ENCODE peak calls at places on chromosomes 7 and 10, in four cellular contexts. J is WTC11, T is GM12878, F is SK-N-SH. V is an unnamed sample.

GRCh38 chr7:14835399-14835798 is 67.2 kb downstream of the DGKB start:
- DNase-seq in J (no peak), T (no peak), F (no peak), V (no peak)

GRCh38 chr10:62426086-62426485 is 51.9 kb downstream of the ZNF365 start:
- DNase-seq in J (no peak), T (no peak), F (no peak), V (no peak)

GRCh38 chr10:61325183-61325582 is 128.0 kb downstream of the TMEM26 start:
- DNase-seq in J (no peak), T (no peak), F (no peak), V (no peak)

GRCh38 chr10:64863836-64864235 is 1342.6 kb downstream of the REEP3 start:
- DNase-seq in J (no peak), T (no peak), F (peak; percentile 28), V (no peak)

GRCh38 chr7:2165239-2165609 is 67.5 kb downstream of the MAD1L1 start:
- DNase-seq in J (no peak), T (no peak), F (peak; percentile 25), V (peak; percentile 81)

GRCh38 chr10:43120948-43121290 is 17.3 kb upstream of the CSGALNACT2 start:
- DNase-seq in J (no peak), T (peak; percentile 56), F (no peak), V (no peak)

GRCh38 chr10:69634759-69635425 is 4.8 kb downstream of the FAM241B start:
- DNase-seq in J (no peak), T (no peak), F (no peak), V (no peak)

GRCh38 chr7:157445246-157445955 is 108.6 kb downstream of the DNAJB6 start:
- DNase-seq in J (no peak), T (no peak), F (no peak), V (no peak)

GRCh38 chr7:41169307-41169706 is 533.6 kb downstream of the INHBA start:
- DNase-seq in J (no peak), T (no peak), F (no peak), V (no peak)

GRCh38 chr10:114276066-114276465 is 37.0 kb downstream of the VWA2 start:
- DNase-seq in J (no peak), T (no peak), F (no peak), V (no peak)

GRCh38 chr7:155553871-155554270 is 7.5 kb upstream of the CNPY1 start:
- DNase-seq in J (no peak), T (no peak), F (no peak), V (no peak)

GRCh38 chr10:50574932-50575331 is 48.8 kb downstream of the SGMS1 start:
- DNase-seq in J (no peak), T (no peak), F (no peak), V (no peak)

GRCh38 chr10:50577681-50578350 is 45.9 kb downstream of the SGMS1 start:
- DNase-seq in J (no peak), T (no peak), F (no peak), V (peak; percentile 72)

GRCh38 chr10:50576995-50577394 is 46.8 kb downstream of the SGMS1 start:
- DNase-seq in J (no peak), T (no peak), F (no peak), V (peak; percentile 56)

GRCh38 chr10:50575477-50576244 is 48.1 kb downstream of the SGMS1 start:
- DNase-seq in J (no peak), T (no peak), F (no peak), V (no peak)

GRCh38 chr10:50576245-50576815 is 47.4 kb downstream of the SGMS1 start:
- DNase-seq in J (no peak), T (no peak), F (no peak), V (no peak)
- TF ChIP-seq USF1 in J (no peak), T (no peak), F (no peak), V (no peak)

DNA sequence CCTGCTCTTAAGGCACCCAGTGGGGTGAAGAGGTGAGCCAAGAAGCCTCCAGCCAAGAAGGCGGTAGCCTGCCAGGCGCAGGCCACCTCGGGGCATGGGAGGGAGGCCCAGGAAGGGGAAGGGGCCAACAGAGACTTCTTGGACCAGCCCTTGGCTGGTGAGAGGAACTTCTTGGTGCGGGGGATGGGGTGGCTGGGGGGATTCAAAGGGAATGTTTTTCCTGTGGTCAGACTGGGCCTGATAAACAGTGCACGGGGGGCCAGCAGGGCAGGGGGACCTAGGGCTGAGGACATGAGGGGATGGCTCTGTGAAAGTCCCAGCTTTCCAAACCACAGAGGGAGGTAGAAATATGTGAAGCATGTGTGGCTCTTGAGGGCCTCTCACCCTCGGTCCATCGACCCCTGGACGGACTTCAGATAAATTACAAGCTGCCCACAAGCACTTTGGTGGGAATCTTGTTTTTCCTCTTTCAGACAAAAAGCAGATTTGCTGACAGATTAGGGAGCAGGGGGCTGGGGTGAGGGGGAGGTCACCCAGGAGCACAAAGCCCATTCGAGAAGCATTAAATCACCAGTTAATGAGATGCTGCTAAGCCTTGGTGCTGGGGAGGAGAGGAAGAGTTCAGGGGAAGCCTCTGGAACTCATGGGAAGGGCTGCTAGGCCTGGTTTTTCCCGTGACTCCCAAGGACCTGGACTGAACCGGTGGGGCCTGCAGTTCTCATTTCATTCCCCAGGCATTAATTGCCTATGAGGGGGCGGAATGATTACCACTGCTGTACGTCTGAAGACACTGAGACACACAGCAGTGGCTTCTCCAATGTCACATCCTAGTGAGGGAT is 11.3 kb downstream of the CRYGN start:
- DNase-seq in J (no peak), T (no peak), F (peak; percentile 72), V (no peak)
- TF ChIP-seq USF1 in J (no peak), T (no peak), F (no peak), V (no peak)

GRCh38 chr10:13143761-13144160 is 17.6 kb upstream of the MCM10 start:
- DNase-seq in J (no peak), T (no peak), F (no peak), V (no peak)

GRCh38 chr10:13136651-13137050 is 24.7 kb upstream of the MCM10 start:
- DNase-seq in J (no peak), T (no peak), F (no peak), V (no peak)

GRCh38 chr10:13139671-13140070 is 21.7 kb upstream of the MCM10 start:
- DNase-seq in J (no peak), T (no peak), F (no peak), V (no peak)

GRCh38 chr10:13140627-13141190 is 20.6 kb upstream of the MCM10 start:
- DNase-seq in J (no peak), T (no peak), F (no peak), V (no peak)

DNA sequence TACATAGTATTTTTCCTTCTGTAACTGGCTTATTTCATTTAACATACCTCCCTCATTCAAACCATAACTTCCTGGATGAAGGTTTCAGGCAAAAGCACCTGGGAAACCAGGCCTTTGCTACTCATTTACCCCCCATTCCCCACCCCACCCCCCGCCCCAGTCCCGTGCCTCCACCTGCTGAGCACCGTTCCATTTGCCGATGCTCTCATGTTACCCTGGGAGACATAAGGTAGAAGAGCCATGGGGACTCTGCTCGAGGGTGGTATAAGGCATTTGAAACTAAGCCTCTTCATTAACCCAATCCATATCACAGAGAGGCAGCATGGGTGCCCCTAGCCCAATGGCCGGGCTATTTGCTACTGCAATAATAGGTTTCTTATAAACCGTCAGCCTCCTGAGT is 22.2 kb upstream of the MCM10 start:
- DNase-seq in J (no peak), T (no peak), F (no peak), V (no peak)
- TF ChIP-seq USF1 in J (no peak), T (no peak), F (no peak), V (no peak)

GRCh38 chr10:25113231-25114035 is 61.4 kb upstream of the GPR158 start:
- DNase-seq in J (peak; percentile 82), T (no peak), F (peak; percentile 61), V (peak; percentile 57)
- TF ChIP-seq USF1 in J (no peak), T (no peak), F (no peak), V (no peak)

DNA sequence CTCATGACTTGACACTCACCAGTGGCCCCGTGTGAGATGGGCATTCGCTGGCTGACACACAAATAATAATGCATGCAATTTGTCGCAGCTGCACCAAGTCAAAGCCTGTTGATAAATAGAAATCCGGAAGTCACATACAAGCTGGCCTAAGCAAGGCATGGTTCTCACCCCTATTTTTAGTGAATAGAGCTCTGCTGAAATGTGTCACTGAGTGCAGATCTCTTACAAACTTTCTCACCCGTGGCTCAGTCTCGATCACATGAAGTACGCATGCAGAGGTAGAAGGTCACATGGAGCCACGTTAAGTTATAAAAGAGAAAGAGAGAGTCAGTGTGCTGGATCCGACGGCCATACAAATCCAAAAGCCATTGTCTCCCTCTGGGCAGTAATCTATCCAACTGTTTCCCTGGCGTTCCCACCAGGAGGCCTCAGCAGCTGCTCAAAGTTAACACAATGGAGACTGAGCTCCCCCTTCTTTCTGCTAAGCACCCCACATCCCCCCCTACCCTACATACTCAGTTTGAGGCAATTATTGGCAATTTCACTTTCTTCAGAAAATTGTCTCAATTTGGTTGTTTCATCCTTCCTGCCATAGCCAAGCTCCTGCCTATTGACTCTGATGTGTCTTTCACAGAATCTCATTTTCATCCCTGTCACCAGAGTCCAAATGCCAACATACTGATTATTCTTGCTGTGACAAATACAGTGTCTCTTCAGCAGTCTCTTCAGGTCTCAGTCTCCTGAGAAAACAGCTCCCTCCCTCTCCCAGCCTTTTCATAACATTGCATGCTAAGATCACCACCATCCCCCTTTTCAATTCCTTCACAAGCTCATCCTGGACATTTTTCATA is 473.3 kb upstream of the NRP1 start:
- DNase-seq in J (no peak), T (no peak), F (no peak), V (no peak)
- TF ChIP-seq USF1 in J (no peak), T (no peak), F (no peak), V (no peak)

DNA sequence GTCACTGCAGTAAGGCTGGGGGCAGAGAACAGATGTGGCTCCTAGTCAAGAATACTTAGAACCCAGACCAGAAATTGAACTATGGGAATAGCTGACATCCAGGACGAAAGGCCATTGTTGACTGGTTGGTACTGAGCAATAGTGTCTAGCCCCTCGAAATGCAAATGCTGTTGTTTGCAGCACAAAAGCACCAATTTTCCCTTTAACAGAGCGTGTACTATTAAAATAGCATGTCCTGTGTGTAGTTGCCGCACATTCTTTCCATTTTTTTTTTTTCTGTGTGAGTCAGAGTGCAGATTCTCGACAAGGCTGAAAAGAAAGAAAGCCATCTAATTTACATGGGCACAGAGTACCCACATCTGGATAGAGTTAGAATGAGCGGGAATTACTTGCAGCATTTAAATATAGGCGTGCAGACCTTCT is 302.4 kb downstream of the PTEN start:
- DNase-seq in J (no peak), T (no peak), F (no peak), V (no peak)
- TF ChIP-seq USF1 in J (no peak), T (no peak), F (no peak), V (no peak)

GRCh38 chr7:16900212-16900768 is 18.5 kb upstream of the AGR3 start:
- DNase-seq in J (no peak), T (no peak), F (no peak), V (no peak)

GRCh38 chr7:16908561-16908960 is 26.8 kb upstream of the AGR3 start:
- DNase-seq in J (no peak), T (no peak), F (no peak), V (no peak)

GRCh38 chr7:16904086-16904485 is 22.3 kb upstream of the AGR3 start:
- DNase-seq in J (no peak), T (no peak), F (no peak), V (no peak)

GRCh38 chr7:16905300-16906044 is 23.7 kb upstream of the AGR3 start:
- DNase-seq in J (no peak), T (no peak), F (no peak), V (no peak)
- TF ChIP-seq USF1 in J (no peak), T (no peak), F (no peak), V (no peak)

GRCh38 chr10:96044686-96045085 is 1.3 kb downstream of the CCNJ start:
- DNase-seq in J (no peak), T (no peak), F (no peak), V (no peak)
- TF ChIP-seq USF1 in J (no peak), T (no peak), F (no peak), V (no peak)

V was measured in K562.